ENCODE peak calls at places on chromosomes 5 and 9, in eight cellular contexts. J is spleen, K is stomach, E is cardiac fibroblast, X is IMR-90, Q is kidney, S is fibroblast of lung, L is coronary artery. Z is an unnamed sample.

GRCh38 chr5:61330879-61331406 is 1.1 kb upstream of the ZSWIM6 start:
- DNase-seq in J (peak), K (peak), E (peak), X (peak), Q (peak), S (peak), L (peak), Z (no peak)

GRCh38 chr5:139708877-139709586 is 60.9 kb downstream of the CXXC5 start:
- DNase-seq in J (peak), K (peak), E (peak), X (peak), Q (peak), S (peak), L (peak), Z (no peak)

GRCh38 chr5:157597277-157597676 is 21.7 kb upstream of the ADAM19 start:
- DNase-seq in J (no peak), K (no peak), E (no peak), X (no peak), Q (no peak), S (no peak), L (no peak), Z (no peak)

GRCh38 chr9:21316860-21317259 is 11.7 kb upstream of the IFNA5 start:
- DNase-seq in J (peak), K (no peak), E (peak), X (no peak), Q (no peak), S (no peak), L (no peak), Z (no peak)

GRCh38 chr9:126470251-126470993 is 143.3 kb upstream of the LMX1B start:
- DNase-seq in J (peak), K (no peak), E (no peak), X (no peak), Q (no peak), S (no peak), L (no peak), Z (no peak)

GRCh38 chr5:38163636-38164237 is 94.6 kb upstream of the EGFLAM start:
- DNase-seq in J (no peak), K (no peak), E (no peak), X (no peak), Q (no peak), S (no peak), L (no peak), Z (no peak)

GRCh38 chr9:20208156-20208555 is 414.1 kb downstream of the MLLT3 start:
- DNase-seq in J (no peak), K (no peak), E (no peak), X (no peak), Q (no peak), S (no peak), L (no peak), Z (no peak)

GRCh38 chr5:75324791-75325190 is 12.2 kb upstream of the HMGCR start:
- DNase-seq in J (no peak), K (no peak), E (no peak), X (no peak), Q (no peak), S (no peak), L (no peak), Z (no peak)

GRCh38 chr5:65625743-65626142 is 916 bp downstream of the SHLD3 start:
- DNase-seq in J (no peak), K (no peak), E (no peak), X (no peak), Q (no peak), S (peak), L (no peak), Z (no peak)

GRCh38 chr9:4349841-4350418 is 50.1 kb upstream of the GLIS3 start:
- DNase-seq in J (no peak), K (no peak), E (no peak), X (no peak), Q (no peak), S (no peak), L (no peak), Z (no peak)

GRCh38 chr9:35618854-35619799 is 914 bp upstream of the CD72 start:
- DNase-seq in J (peak), K (peak), E (peak), X (peak), Q (no peak), S (peak), L (no peak), Z (no peak)

GRCh38 chr9:127426756-127427155 is 2.6 kb downstream of the ZNF79 start:
- DNase-seq in J (no peak), K (no peak), E (no peak), X (no peak), Q (no peak), S (no peak), L (no peak), Z (no peak)

GRCh38 chr5:57693488-57694305 is 211.1 kb upstream of the ACTBL2 start:
- DNase-seq in J (no peak), K (no peak), E (no peak), X (peak), Q (no peak), S (peak), L (no peak), Z (peak)

GRCh38 chr9:135758870-135759269 is 56.9 kb downstream of the KCNT1 start:
- DNase-seq in J (no peak), K (no peak), E (no peak), X (no peak), Q (no peak), S (no peak), L (no peak), Z (no peak)

GRCh38 chr9:87816041-87816440 is 66.6 kb upstream of the SPATA31E1 start:
- DNase-seq in J (no peak), K (no peak), E (peak), X (peak), Q (no peak), S (peak), L (no peak), Z (no peak)

GRCh38 chr5:112529525-112529924 is 110.4 kb upstream of the EPB41L4A start:
- DNase-seq in J (no peak), K (no peak), E (peak), X (no peak), Q (no peak), S (no peak), L (no peak), Z (no peak)

GRCh38 chr5:16502866-16503265 is 37.3 kb upstream of the ZNF622 start:
- DNase-seq in J (no peak), K (no peak), E (no peak), X (peak), Q (no peak), S (no peak), L (no peak), Z (no peak)

GRCh38 chr5:79544136-79544535 is 30.2 kb upstream of the HOMER1 start:
- DNase-seq in J (no peak), K (no peak), E (no peak), X (no peak), Q (no peak), S (no peak), L (no peak), Z (no peak)

GRCh38 chr5:175711031-175711430 is 53.2 kb downstream of the HRH2 start:
- DNase-seq in J (peak), K (no peak), E (no peak), X (no peak), Q (no peak), S (no peak), L (no peak), Z (no peak)

GRCh38 chr5:122680623-122681350 is 94.1 kb upstream of the SNX2 start:
- DNase-seq in J (no peak), K (no peak), E (no peak), X (no peak), Q (no peak), S (no peak), L (no peak), Z (no peak)

DNA sequence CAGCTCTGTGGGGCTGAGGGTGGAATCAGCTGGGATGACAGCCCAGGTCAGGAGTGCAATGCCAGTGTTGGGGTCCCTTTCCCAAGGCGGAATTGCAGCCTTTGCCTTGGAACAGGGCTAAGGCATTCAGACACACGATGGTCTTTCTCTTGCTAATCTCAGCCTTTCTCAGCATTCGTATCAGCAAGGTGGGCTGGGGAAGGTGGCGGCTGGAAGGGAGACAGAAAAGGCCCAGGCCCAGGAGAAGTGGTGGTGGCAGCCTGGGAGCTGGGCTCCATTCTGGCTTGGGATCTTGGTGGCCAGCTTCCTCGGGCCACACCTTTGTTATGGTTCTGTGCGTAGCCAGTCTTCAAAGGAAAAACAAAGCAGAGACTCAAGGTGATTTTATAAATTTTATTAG is 1.1 kb upstream of the ARHGEF28 start:
- DNase-seq in J (no peak), K (no peak), E (no peak), X (no peak), Q (no peak), S (no peak), L (no peak), Z (no peak)
- H3K4me3 ChIP-seq in J (no peak), K (no peak), E (no peak), X (no peak), Q (no peak), S (no peak), L (no peak), Z (no peak)

GRCh38 chr9:111037744-111038335 is 430 bp downstream of the LPAR1 start:
- DNase-seq in J (peak), K (peak), E (peak), X (peak), Q (peak), S (peak), L (no peak), Z (no peak)
- TF ChIP-seq CTCF in J (no peak), K (no peak), E (no peak), X (peak), Q (no peak), S (peak), L (no peak), Z (no peak)

GRCh38 chr5:54844905-54845566 is 140.4 kb downstream of the ESM1 start:
- DNase-seq in J (no peak), K (no peak), E (peak), X (peak), Q (no peak), S (peak), L (no peak), Z (peak)
- H3K4me3 ChIP-seq in J (no peak), K (peak), E (no peak), X (no peak), Q (peak), S (no peak), L (peak), Z (no peak)

DNA sequence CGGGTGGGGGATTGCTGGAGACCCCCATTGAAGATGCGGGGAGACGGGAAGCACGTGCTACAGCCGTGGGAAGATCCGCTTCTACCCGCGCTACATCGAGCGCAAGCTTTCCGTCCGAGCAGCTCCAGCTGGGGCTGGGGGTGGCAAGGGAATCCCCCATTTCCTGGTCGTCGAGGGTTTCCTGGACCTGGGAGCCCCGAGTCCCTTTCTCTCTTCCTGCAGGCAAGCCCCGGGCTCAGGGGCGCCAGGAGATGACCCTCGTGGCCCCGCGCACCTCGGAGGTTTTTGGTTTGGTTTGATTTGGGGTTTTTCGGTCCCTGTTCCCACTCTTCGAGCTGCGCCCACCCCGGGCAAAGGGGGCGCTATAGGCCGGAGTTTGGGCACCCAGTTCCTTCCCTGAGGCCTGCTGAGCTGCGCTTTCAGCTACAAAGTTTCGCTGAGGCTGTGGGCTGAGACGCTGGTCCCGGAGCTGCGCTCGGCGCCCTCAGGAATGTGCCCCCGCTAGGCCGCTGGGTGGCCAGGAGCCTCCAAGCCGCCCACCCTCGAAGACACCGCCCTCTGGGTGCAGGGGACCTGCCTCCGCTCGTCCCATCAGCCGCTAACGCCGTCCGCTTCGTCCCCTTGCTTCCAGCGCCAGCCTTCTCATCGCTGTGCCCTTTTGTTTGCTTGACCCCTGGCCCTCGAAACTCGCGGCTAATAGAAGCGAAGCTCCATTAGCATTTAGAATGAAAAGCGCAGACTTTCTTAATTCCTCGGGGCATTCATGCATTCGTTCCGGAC is 2.9 kb downstream of the NR4A3 start:
- DNase-seq in J (peak), K (peak), E (no peak), X (no peak), Q (peak), S (peak), L (peak), Z (no peak)
- TF ChIP-seq CTCF in J (peak), K (no peak), E (peak), X (peak), Q (no peak), S (peak), L (peak), Z (peak)

DNA sequence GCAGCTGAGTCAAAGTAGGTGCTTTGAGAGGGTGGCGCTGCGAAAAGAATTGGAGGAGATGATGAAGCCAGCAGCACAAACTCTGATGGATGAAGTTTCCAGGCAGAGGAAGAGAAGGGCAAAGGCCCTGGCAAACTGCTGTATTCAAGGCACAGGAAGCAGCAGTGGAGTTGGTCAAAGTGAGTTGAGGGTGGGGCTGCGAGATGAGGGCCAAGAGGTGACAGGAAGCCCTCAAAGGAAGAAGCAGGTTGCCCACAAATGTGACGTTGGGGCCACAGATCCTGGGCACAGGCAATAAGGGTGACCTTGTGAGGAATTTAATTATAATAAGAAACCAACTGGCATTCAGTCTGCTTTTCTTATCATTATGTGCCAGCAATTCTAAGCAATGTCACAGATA is 261.8 kb downstream of the CTNND2 start:
- DNase-seq in J (no peak), K (no peak), E (no peak), X (no peak), Q (no peak), S (no peak), L (no peak), Z (no peak)
- H3K4me3 ChIP-seq in J (no peak), K (no peak), E (no peak), X (no peak), Q (no peak), S (no peak), L (no peak), Z (no peak)

DNA sequence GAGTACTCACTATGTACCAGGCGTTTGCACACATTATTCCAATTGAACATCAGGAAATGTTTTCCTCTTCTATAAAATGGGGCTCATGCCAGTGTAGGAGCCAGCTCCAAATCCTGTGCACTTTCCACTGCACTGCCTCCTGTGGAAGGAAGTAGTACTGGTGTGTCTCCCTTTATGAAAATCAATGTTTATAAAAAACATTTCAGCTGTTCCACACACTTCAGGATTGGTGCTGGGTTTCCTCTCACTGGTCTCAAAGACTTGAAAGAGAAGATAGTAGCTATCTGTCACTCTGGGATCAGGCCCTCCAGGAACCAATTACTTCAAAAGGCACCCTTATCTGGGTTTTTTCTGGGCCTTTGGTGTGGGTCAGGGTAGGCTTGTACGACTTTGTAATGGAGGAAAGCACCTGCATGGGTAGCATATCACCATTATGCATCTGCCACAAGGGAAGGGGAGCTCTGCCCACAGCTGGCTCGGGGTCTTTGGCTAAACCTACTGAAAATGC is 32.5 kb downstream of the RAB14 start:
- DNase-seq in J (no peak), K (no peak), E (peak), X (no peak), Q (no peak), S (peak), L (no peak), Z (no peak)
- TF ChIP-seq CTCF in J (no peak), K (no peak), E (peak), X (peak), Q (no peak), S (peak), L (peak), Z (peak)

DNA sequence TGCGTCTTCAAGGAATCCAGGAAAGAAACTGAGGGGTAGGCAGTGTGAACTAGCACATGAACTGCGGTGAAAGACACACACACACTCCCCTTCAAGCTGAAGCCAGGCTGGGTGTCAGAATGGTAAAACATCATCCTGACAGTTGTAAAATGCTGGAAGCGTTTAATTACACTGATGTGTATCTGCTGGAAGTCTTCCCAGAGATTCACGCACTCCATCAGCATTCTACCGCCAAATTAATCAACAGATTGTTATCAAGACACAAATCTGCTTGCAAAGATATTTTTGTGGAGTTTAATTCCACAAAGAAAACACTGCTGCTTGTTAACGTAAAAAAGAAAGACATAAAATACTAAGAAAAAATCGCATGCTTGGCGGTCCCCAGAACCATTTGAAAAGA is 241.0 kb upstream of the NFIL3 start:
- DNase-seq in J (no peak), K (no peak), E (no peak), X (no peak), Q (no peak), S (no peak), L (no peak), Z (no peak)
- H3K4me3 ChIP-seq in J (no peak), K (no peak), E (no peak), X (no peak), Q (no peak), S (no peak), L (no peak), Z (no peak)

DNA sequence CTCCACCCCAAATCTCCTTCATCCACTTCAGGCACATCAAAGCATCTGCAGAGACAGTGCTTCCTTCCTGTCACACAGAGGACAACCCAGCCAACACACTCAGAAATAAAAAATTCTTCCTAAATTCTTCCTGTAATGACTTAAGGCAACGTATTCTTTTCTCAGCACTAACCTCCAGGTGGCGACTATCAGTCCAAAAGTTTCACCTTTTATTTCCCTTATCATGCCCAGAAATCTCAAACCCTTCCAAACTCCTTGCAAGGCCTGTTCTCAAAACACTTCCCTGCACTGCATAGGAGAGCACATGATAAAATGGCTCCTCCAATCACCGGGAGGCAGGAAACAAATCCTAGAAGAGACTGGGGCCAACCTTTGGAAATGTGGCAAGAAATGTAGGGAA is 35.1 kb downstream of the SLIT3 start:
- DNase-seq in J (no peak), K (no peak), E (no peak), X (peak), Q (no peak), S (peak), L (no peak), Z (no peak)
- TF ChIP-seq CTCF in J (no peak), K (no peak), E (no peak), X (peak), Q (no peak), S (peak), L (no peak), Z (peak)

DNA sequence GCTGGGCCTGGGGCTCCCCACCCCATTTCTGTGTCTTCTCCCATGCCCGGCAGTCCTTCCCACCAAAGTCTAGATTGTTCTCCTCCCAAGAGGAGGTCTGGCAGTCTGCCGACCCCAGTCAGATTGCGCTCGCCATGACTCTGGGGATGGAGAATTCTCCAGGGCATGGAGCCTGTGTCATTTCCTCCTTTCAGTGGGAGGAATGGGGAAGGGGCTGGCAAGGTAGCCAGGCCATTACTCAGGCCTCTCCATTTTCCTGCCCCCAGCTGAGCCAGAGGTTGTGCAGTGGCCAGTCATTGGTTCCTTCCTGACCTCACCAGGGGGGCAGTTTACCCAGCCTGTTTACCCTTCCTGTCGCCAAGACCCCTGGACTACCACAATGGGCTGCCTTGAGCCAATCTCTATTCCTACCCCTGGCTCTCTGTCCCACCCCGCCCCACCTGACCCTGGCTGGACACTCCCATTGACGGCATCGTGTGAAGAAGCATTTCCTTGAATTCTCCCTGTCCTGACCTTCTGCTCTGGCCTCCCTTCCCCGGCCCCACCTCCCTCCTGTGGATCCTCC is 628 bp downstream of the SYNPO start:
- DNase-seq in J (no peak), K (no peak), E (peak), X (peak), Q (peak), S (peak), L (no peak), Z (no peak)
- H3K4me3 ChIP-seq in J (peak), K (peak), E (peak), X (peak), Q (peak), S (peak), L (peak), Z (peak)